ENCODE peak calls at places on chromosome 11, in nine cellular contexts. G is Calu3; B is GM04504; Z is stimulated activated CD4-positive, alpha-beta T cell treated with anti-CD3 and anti-CD28 coated beads, Interleukin-12 subunit alpha, Interleukin-12 subunit beta, amount 100 ng/mL, for 4 hours; V is effector memory CD4-positive, alpha-beta T cell; K is T-cell; W is HFFc6; R is H4; H is NCI-H526. U is an unnamed sample.

GRCh38 chr11:67031791-67032561 is 9.0 kb downstream of the SYT12 start:
- DNase-seq in G (no peak), B (no peak), Z (no peak), V (no peak), K (no peak), W (peak; percentile 39), R (peak; percentile 51), H (no peak), U (no peak)

GRCh38 chr11:15194671-15195415 is 80.1 kb downstream of the INSC start:
- DNase-seq in G (no peak), B (no peak), Z (no peak), V (no peak), K (no peak), W (peak; percentile 49), R (no peak), H (no peak), U (no peak)

GRCh38 chr11:126140932-126141291 is 70.5 kb downstream of the RPUSD4 start:
- DNase-seq in G (no peak), B (peak; percentile 66), Z (no peak), V (no peak), K (no peak), W (peak; percentile 26), R (peak; percentile 67), H (peak; percentile 23), U (no peak)

GRCh38 chr11:12287374-12288211 is 89.8 kb upstream of the PARVA start:
- DNase-seq in G (peak; percentile 91), B (peak; percentile 94), Z (no peak), V (no peak), K (no peak), W (peak; percentile 95), R (peak; percentile 95), H (peak; percentile 74), U (no peak)

GRCh38 chr11:61728940-61729219 is 23.6 kb upstream of the MYRF start:
- DNase-seq in G (peak; percentile 28), B (no peak), Z (no peak), V (no peak), K (no peak), W (peak; percentile 21), R (peak; percentile 80), H (no peak), U (no peak)

GRCh38 chr11:111429066-111429506 is 50.0 kb upstream of the POU2AF1 start:
- DNase-seq in G (peak; percentile 54), B (peak; percentile 31), Z (peak; percentile 52), V (no peak), K (no peak), W (peak; percentile 63), R (peak; percentile 69), H (peak; percentile 52), U (no peak)

GRCh38 chr11:72179804-72180396 is 12.0 kb upstream of the FOLR1 start:
- DNase-seq in G (no peak), B (no peak), Z (no peak), V (no peak), K (no peak), W (no peak), R (no peak), H (no peak), U (no peak)

GRCh38 chr11:6667733-6668374 is 12.2 kb upstream of the DCHS1 start:
- DNase-seq in G (peak; percentile 8), B (no peak), Z (no peak), V (peak; percentile 35), K (no peak), W (peak; percentile 47), R (no peak), H (peak; percentile 15), U (peak; percentile 31)

GRCh38 chr11:73157141-73158010 is 15.3 kb upstream of the FCHSD2 start:
- DNase-seq in G (no peak), B (peak; percentile 32), Z (no peak), V (no peak), K (no peak), W (peak; percentile 89), R (no peak), H (no peak), U (no peak)

GRCh38 chr11:65581928-65582327 is 6.1 kb downstream of the EHBP1L1 start:
- DNase-seq in G (no peak), B (no peak), Z (no peak), V (no peak), K (no peak), W (no peak), R (no peak), H (no peak), U (no peak)

GRCh38 chr11:77668760-77669159 is 31.2 kb upstream of the CLNS1A start:
- DNase-seq in G (no peak), B (no peak), Z (no peak), V (no peak), K (no peak), W (peak; percentile 31), R (no peak), H (no peak), U (no peak)

GRCh38 chr11:69280994-69281393 is 13.0 kb upstream of the MYEOV start:
- DNase-seq in G (peak; percentile 79), B (peak; percentile 62), Z (no peak), V (no peak), K (no peak), W (peak; percentile 83), R (peak; percentile 36), H (no peak), U (no peak)

GRCh38 chr11:61949169-61950034 is 749 bp upstream of the BEST1 start:
- DNase-seq in G (peak; percentile 63), B (peak; percentile 89), Z (no peak), V (no peak), K (no peak), W (peak; percentile 84), R (peak; percentile 89), H (peak; percentile 45), U (no peak)

GRCh38 chr11:119721129-119722120 is 7.6 kb downstream of the NECTIN1 start:
- DNase-seq in G (peak; percentile 14), B (no peak), Z (no peak), V (no peak), K (no peak), W (peak; percentile 24), R (peak; percentile 62), H (no peak), U (no peak)

GRCh38 chr11:4881860-4882500 is at the start of gene OR51T1:
- DNase-seq in G (no peak), B (no peak), Z (no peak), V (no peak), K (no peak), W (no peak), R (no peak), H (no peak), U (no peak)

GRCh38 chr11:10592331-10592730 is 23.9 kb upstream of the LYVE1 start:
- DNase-seq in G (no peak), B (peak; percentile 69), Z (no peak), V (no peak), K (no peak), W (peak; percentile 88), R (peak; percentile 91), H (no peak), U (no peak)

GRCh38 chr11:65716774-65717405 is 3.7 kb downstream of the RNASEH2C start:
- DNase-seq in G (no peak), B (no peak), Z (no peak), V (no peak), K (no peak), W (no peak), R (no peak), H (no peak), U (no peak)

GRCh38 chr11:77789061-77789730 is 31.3 kb downstream of the RSF1 start:
- DNase-seq in G (no peak), B (no peak), Z (no peak), V (no peak), K (no peak), W (no peak), R (no peak), H (no peak), U (no peak)

GRCh38 chr11:55902308-55902707 is 12.1 kb downstream of the OR5W2 start:
- DNase-seq in G (no peak), B (no peak), Z (no peak), V (no peak), K (no peak), W (no peak), R (no peak), H (no peak), U (no peak)

GRCh38 chr11:78313181-78313788 is 104.3 kb downstream of the GAB2 start:
- DNase-seq in G (no peak), B (peak; percentile 48), Z (no peak), V (no peak), K (no peak), W (peak; percentile 63), R (peak; percentile 41), H (peak; percentile 25), U (no peak)

GRCh38 chr11:95577716-95578460 is 211.7 kb downstream of the FAM76B start:
- DNase-seq in G (no peak), B (no peak), Z (no peak), V (no peak), K (no peak), W (peak; percentile 13), R (no peak), H (no peak), U (no peak)

GRCh38 chr11:103619480-103619879 is 417.0 kb upstream of the DDI1 start:
- DNase-seq in G (peak; percentile 13), B (no peak), Z (no peak), V (no peak), K (no peak), W (peak; percentile 10), R (peak; percentile 33), H (peak; percentile 20), U (no peak)

GRCh38 chr11:8810331-8811301 is 100.4 kb upstream of the AKIP1 start:
- DNase-seq in G (peak; percentile 79), B (peak; percentile 65), Z (no peak), V (no peak), K (no peak), W (peak; percentile 83), R (no peak), H (peak; percentile 84), U (no peak)

GRCh38 chr11:11253995-11254394 is 99.1 kb downstream of the CSNK2A3 start:
- DNase-seq in G (no peak), B (no peak), Z (no peak), V (no peak), K (no peak), W (no peak), R (no peak), H (no peak), U (no peak)